ENCODE peak calls at places on chromosomes 1 and 21, in seven cellular contexts. Y is mesendoderm; Z is activated T-cell treated with anti-CD3 and anti-CD28 coated beads, Interleukin-2, amount 50 U/mL, for 72 hours; L is activated naive CD4-positive, alpha-beta T cell treated with anti-CD3 and anti-CD28 coated beads, Interleukin-2, amount 50 U/mL, for 72 hours; S is PC-3; T is brain microvascular endothelial cell; Q is ACHN. G is an unnamed sample.

GRCh38 chr1:28779751-28780150 is 32.2 kb upstream of the OPRD1 start:
- DNase-seq in T (no peak), S (no peak), Y (no peak), Q (no peak), L (no peak), Z (no peak), G (no peak)

GRCh38 chr1:2583871-2584341 is 2.7 kb upstream of the PRXL2B start:
- DNase-seq in T (no peak), Z (peak), Y (peak), L (no peak), S (no peak), Q (no peak), G (no peak)

GRCh38 chr1:43011020-43011419 is 52.4 kb upstream of the SLC2A1 start:
- DNase-seq in T (no peak), Z (no peak), L (no peak), S (no peak), Y (peak), Q (no peak), G (no peak)

GRCh38 chr1:20496241-20496661 is 10.2 kb upstream of the CAMK2N1 start:
- DNase-seq in Z (peak), L (peak), S (peak), Y (peak), Q (no peak), T (peak), G (no peak)

GRCh38 chr1:192161974-192162373 is 3.7 kb downstream of the RGS18 start:
- DNase-seq in T (no peak), Z (no peak), Y (no peak), Q (no peak), S (no peak), L (no peak), G (no peak)

GRCh38 chr1:45522324-45523104 is 830 bp upstream of the PRDX1 start:
- DNase-seq in Q (peak), T (peak), S (peak), Y (peak), Z (peak), L (no peak), G (no peak)

GRCh38 chr1:90876098-90876497 is 145.7 kb downstream of the ZNF644 start:
- DNase-seq in L (no peak), T (no peak), S (no peak), Y (no peak), Q (no peak), Z (no peak), G (no peak)

GRCh38 chr1:57163332-57163731 is 197.5 kb upstream of the C8B start:
- DNase-seq in L (no peak), T (no peak), Z (no peak), Q (no peak), Y (no peak), S (no peak), G (no peak)

GRCh38 chr1:64051801-64052200 is 151.6 kb upstream of the UBE2U start:
- DNase-seq in S (no peak), T (no peak), Z (no peak), Y (peak), L (no peak), Q (no peak), G (no peak)

GRCh38 chr21:29260461-29260860 is 38.3 kb upstream of the BACH1 start:
- DNase-seq in Y (no peak), Z (no peak), Q (no peak), L (no peak), T (no peak), S (peak), G (no peak)

G was measured in GM20000.